ENCODE peak calls at places on chromosomes 7 and 10, in six cellular contexts. W, P, R, I, X and E are unnamed samples.

GRCh38 chr10:54010337-54010736 is 790.7 kb downstream of the PCDH15 start:
- DNase-seq in W (no peak), R (no peak), X (no peak), P (no peak), I (no peak), E (no peak)

GRCh38 chr10:3935141-3935540 is 150.1 kb upstream of the KLF6 start:
- DNase-seq in R (no peak), I (no peak), X (peak; percentile 77), P (no peak), W (peak; percentile 79), E (no peak)

GRCh38 chr10:86520871-86521619 is 547 bp downstream of the WAPL start:
- DNase-seq in I (peak; percentile 76), R (peak; percentile 14), W (peak; percentile 57), P (peak; percentile 44), X (peak; percentile 71), E (peak; percentile 67)

GRCh38 chr7:157693521-157694388 is 357.0 kb downstream of the DNAJB6 start:
- DNase-seq in P (no peak), R (no peak), W (no peak), X (no peak), I (no peak), E (no peak)

GRCh38 chr10:29555746-29556481 is 78.9 kb downstream of the SVIL start:
- DNase-seq in X (peak; percentile 79), I (no peak), R (no peak), P (peak; percentile 76), W (no peak), E (no peak)

GRCh38 chr10:132961-133898 is 2.0 kb upstream of the ZMYND11 start:
- DNase-seq in W (no peak), R (no peak), X (peak; percentile 88), I (no peak), P (peak; percentile 66), E (peak; percentile 88)

GRCh38 chr7:23472974-23473847 is 2.9 kb upstream of the IGF2BP3 start:
- DNase-seq in I (no peak), R (no peak), W (no peak), X (peak; percentile 13), P (no peak), E (peak; percentile 47)

GRCh38 chr10:130127612-130128607 is 8.3 kb upstream of the GLRX3 start:
- DNase-seq in R (no peak), I (no peak), P (peak; percentile 72), X (peak; percentile 67), W (peak; percentile 59), E (peak; percentile 74)

GRCh38 chr7:133358728-133359127 is 105.8 kb downstream of the EXOC4 start:
- DNase-seq in I (no peak), P (no peak), R (no peak), X (peak; percentile 21), W (no peak), E (no peak)

GRCh38 chr10:102673961-102674511 is 29.8 kb downstream of the TRIM8 start:
- DNase-seq in X (peak; percentile 72), P (no peak), I (peak; percentile 82), W (peak; percentile 69), R (peak; percentile 52), E (no peak)

GRCh38 chr10:132063432-132063831 is 2.3 kb upstream of the JAKMIP3 start:
- DNase-seq in X (no peak), P (no peak), W (no peak), I (no peak), R (no peak), E (no peak)

GRCh38 chr10:63267414-63268138 is 134.4 kb downstream of the NRBF2 start:
- DNase-seq in R (no peak), W (no peak), X (peak; percentile 91), I (no peak), P (peak; percentile 98), E (peak; percentile 93)

GRCh38 chr7:88278881-88279280 is 27.8 kb downstream of the STEAP4 start:
- DNase-seq in P (no peak), W (no peak), I (no peak), R (no peak), X (no peak), E (no peak)

GRCh38 chr10:17758896-17759295 is 6.9 kb downstream of the TMEM236 start:
- DNase-seq in P (no peak), R (no peak), W (no peak), X (no peak), I (no peak), E (no peak)